ENCODE peak calls at places on chromosome X, in four cellular contexts. U is germinal center; E is AG08395; Y is activated CD4-positive, CD25-positive, alpha-beta regulatory T cell. C is an unnamed sample.
A peak's percentile ranks its signal among the peaks of the same experiment; 100 is the strongest.

GRCh38 chrX:43785930-43786591 is 96.2 kb downstream of the MAOB start:
- DNase-seq in U (no peak), E (no peak), Y (no peak), C (no peak)

GRCh38 chrX:30489323-30489722 is 88.2 kb downstream of the TASL start:
- DNase-seq in U (no peak), E (no peak), Y (no peak), C (no peak)

GRCh38 chrX:77917294-77917933 is 6.9 kb downstream of the ATP7A start:
- DNase-seq in U (no peak), E (no peak), Y (no peak), C (no peak)

GRCh38 chrX:19072372-19072771 is 49.9 kb downstream of the ADGRG2 start:
- DNase-seq in U (no peak), E (no peak), Y (no peak), C (no peak)

GRCh38 chrX:101171883-101172400 is 47.6 kb upstream of the DRP2 start:
- DNase-seq in U (no peak), E (no peak), Y (no peak), C (no peak)

GRCh38 chrX:23637187-23637586 is 30.1 kb upstream of the PRDX4 start:
- DNase-seq in U (no peak), E (no peak), Y (no peak), C (no peak)

GRCh38 chrX:37603938-37604409 is 32.5 kb downstream of the LANCL3 start:
- DNase-seq in U (no peak), E (no peak), Y (no peak), C (no peak)

GRCh38 chrX:42746606-42747005 is 31.4 kb downstream of the PPP1R2C start:
- DNase-seq in U (no peak), E (peak; percentile 57), Y (no peak), C (no peak)

GRCh38 chrX:118727686-118728339 is 407 bp downstream of the IL13RA1 start:
- DNase-seq in U (no peak), E (peak; percentile 22), Y (no peak), C (no peak)

GRCh38 chrX:130378008-130378669 is 7.3 kb downstream of the GPR119 start:
- DNase-seq in U (no peak), E (no peak), Y (no peak), C (no peak)

GRCh38 chrX:47802589-47802988 is 34.1 kb upstream of the ZNF81 start:
- DNase-seq in U (no peak), E (no peak), Y (no peak), C (no peak)

GRCh38 chrX:154298312-154298711 is 2.7 kb downstream of the TKTL1 start:
- DNase-seq in U (no peak), E (no peak), Y (no peak), C (no peak)

GRCh38 chrX:23766650-23767551 is 16.1 kb upstream of the SAT1 start:
- DNase-seq in U (no peak), E (no peak), Y (no peak), C (no peak)

GRCh38 chrX:20513185-20513584 is 246.5 kb upstream of the RPS6KA3 start:
- DNase-seq in U (no peak), E (no peak), Y (no peak), C (no peak)

GRCh38 chrX:7801706-7802105 is 41.3 kb upstream of the VCX start:
- DNase-seq in U (no peak), E (no peak), Y (no peak), C (no peak)

GRCh38 chrX:53084043-53084570 is 1.9 kb downstream of the TSPYL2 start:
- DNase-seq in U (no peak), E (no peak), Y (no peak), C (no peak)

GRCh38 chrX:72620550-72621145 is 48.0 kb upstream of the HDAC8 start:
- DNase-seq in U (no peak), E (peak; percentile 72), Y (peak; percentile 5), C (no peak)

GRCh38 chrX:94057385-94057784 is 383.4 kb downstream of the FAM133A start:
- DNase-seq in U (no peak), E (no peak), Y (no peak), C (no peak)

GRCh38 chrX:54301516-54301915 is 56.3 kb downstream of the WNK3 start:
- DNase-seq in U (no peak), E (no peak), Y (no peak), C (no peak)

GRCh38 chrX:63530654-63531053 is 179.5 kb upstream of the SPIN4 start:
- DNase-seq in U (no peak), E (no peak), Y (no peak), C (no peak)

GRCh38 chrX:53072418-53073114 is 9.6 kb upstream of the TSPYL2 start:
- DNase-seq in U (no peak), E (no peak), Y (no peak), C (no peak)

GRCh38 chrX:154370300-154370881 is 4.0 kb downstream of the FLNA start:
- DNase-seq in U (no peak), E (no peak), Y (no peak), C (no peak)

GRCh38 chrX:132009344-132009743 is 13.8 kb upstream of the STK26 start:
- DNase-seq in U (no peak), E (no peak), Y (no peak), C (no peak)

GRCh38 chrX:115233497-115234219 is at the start of gene LRCH2:
- DNase-seq in U (no peak), E (peak; percentile 60), Y (no peak), C (no peak)

GRCh38 chrX:46168254-46168653 is 377.0 kb downstream of the ZNF674 start:
- DNase-seq in U (no peak), E (no peak), Y (no peak), C (no peak)

GRCh38 chrX:44058339-44058738 is 85.1 kb upstream of the NDP start:
- DNase-seq in U (no peak), E (no peak), Y (no peak), C (no peak)

GRCh38 chrX:140504371-140505324 is at the start of gene SOX3:
- DNase-seq in U (no peak), E (no peak), Y (no peak), C (no peak)

GRCh38 chrX:53280703-53281320 is 572 bp downstream of the IQSEC2 start:
- DNase-seq in U (no peak), E (peak; percentile 31), Y (no peak), C (no peak)

GRCh38 chrX:9037296-9037695 is 3.4 kb upstream of the FAM9B start:
- DNase-seq in U (no peak), E (no peak), Y (no peak), C (no peak)

GRCh38 chrX:10709276-10709675 is 88.9 kb upstream of the MID1 start:
- DNase-seq in U (no peak), E (no peak), Y (no peak), C (no peak)

GRCh38 chrX:109830704-109831206 is 97.7 kb upstream of the ACSL4 start:
- DNase-seq in U (peak; percentile 18), E (peak; percentile 25), Y (no peak), C (no peak)

GRCh38 chrX:21711848-21712197 is 46.1 kb downstream of the SMPX start:
- DNase-seq in U (no peak), E (no peak), Y (no peak), C (no peak)